ENCODE peak calls at places on chromosomes 5 and 9, in seven cellular contexts. T is CD4-positive, alpha-beta T cell; D is heart right ventricle; O is RWPE1; Z is AG10803; V is dorsolateral prefrontal cortex; C is tibial nerve. I is an unnamed sample.
A peak's percentile ranks its signal among the peaks of the same experiment; 100 is the strongest.

GRCh38 chr5:32489791-32490581 is 45.4 kb upstream of the ZFR start:
- DNase-seq in T (peak; percentile 68), D (peak; percentile 85), O (peak; percentile 64), Z (peak; percentile 87), V (peak; percentile 70), C (peak; percentile 67), I (peak; percentile 79)

GRCh38 chr5:153952057-153952456 is 86.7 kb downstream of the FAM114A2 start:
- DNase-seq in T (no peak), D (no peak), O (no peak), Z (no peak), V (no peak), C (no peak), I (no peak)

GRCh38 chr5:37738865-37739488 is 100.9 kb downstream of the GDNF start:
- DNase-seq in T (no peak), D (no peak), O (no peak), Z (no peak), V (no peak), C (no peak), I (no peak)

GRCh38 chr9:126320158-126320922 is 6.3 kb upstream of the MVB12B start:
- DNase-seq in T (no peak), D (no peak), O (no peak), Z (peak; percentile 3), V (no peak), C (no peak), I (peak; percentile 61)

GRCh38 chr5:172897691-172898512 is 61.3 kb upstream of the RPL26L1 start:
- DNase-seq in T (no peak), D (peak; percentile 55), O (no peak), Z (peak; percentile 94), V (no peak), C (no peak), I (peak; percentile 18)

GRCh38 chr9:98251554-98251953 is 3.9 kb downstream of the TBC1D2 start:
- DNase-seq in T (no peak), D (no peak), O (peak; percentile 98), Z (peak; percentile 58), V (no peak), C (no peak), I (no peak)

GRCh38 chr5:72346396-72346795 is 26.2 kb downstream of the PTCD2 start:
- DNase-seq in T (no peak), D (no peak), O (no peak), Z (no peak), V (no peak), C (no peak), I (no peak)

GRCh38 chr5:2748180-2748840 is 3.2 kb downstream of the IRX2 start:
- DNase-seq in T (no peak), D (no peak), O (no peak), Z (peak; percentile 11), V (no peak), C (no peak), I (no peak)

GRCh38 chr5:122972877-122973276 is 63.6 kb downstream of the PPIC start:
- DNase-seq in T (no peak), D (no peak), O (no peak), Z (peak; percentile 47), V (no peak), C (no peak), I (no peak)

GRCh38 chr5:98109561-98110006 is 663.9 kb upstream of the RGMB start:
- DNase-seq in T (no peak), D (no peak), O (peak; percentile 38), Z (peak; percentile 68), V (no peak), C (no peak), I (no peak)

GRCh38 chr5:138716456-138716924 is 36.7 kb upstream of the CTNNA1 start:
- DNase-seq in T (no peak), D (no peak), O (no peak), Z (no peak), V (no peak), C (no peak), I (no peak)

GRCh38 chr9:122334916-122335315 is 35.9 kb upstream of the PTGS1 start:
- DNase-seq in T (no peak), D (no peak), O (no peak), Z (no peak), V (no peak), C (no peak), I (no peak)

GRCh38 chr5:62647241-62647640 is 68.6 kb downstream of the LRRC70 start:
- DNase-seq in T (no peak), D (no peak), O (no peak), Z (no peak), V (no peak), C (no peak), I (no peak)

GRCh38 chr5:174523311-174524159 is 200.8 kb upstream of the MSX2 start:
- DNase-seq in T (no peak), D (no peak), O (no peak), Z (no peak), V (no peak), C (no peak), I (no peak)

GRCh38 chr9:89743576-89744254 is 138.9 kb downstream of the GADD45G start:
- DNase-seq in T (peak; percentile 48), D (no peak), O (no peak), Z (no peak), V (no peak), C (no peak), I (no peak)

GRCh38 chr5:26572486-26572885 is 465.9 kb downstream of the CDH9 start:
- DNase-seq in T (no peak), D (no peak), O (no peak), Z (no peak), V (no peak), C (no peak), I (no peak)

GRCh38 chr5:159878988-159879471 is 37.3 kb upstream of the ADRA1B start:
- DNase-seq in T (no peak), D (peak; percentile 64), O (peak; percentile 42), Z (peak; percentile 85), V (peak; percentile 68), C (peak; percentile 20), I (peak; percentile 18)

GRCh38 chr9:114275246-114275994 is 47.5 kb upstream of the ORM1 start:
- DNase-seq in T (no peak), D (no peak), O (peak; percentile 48), Z (no peak), V (no peak), C (peak; percentile 11), I (no peak)

GRCh38 chr5:171157775-171158174 is 151.3 kb upstream of the TLX3 start:
- DNase-seq in T (no peak), D (no peak), O (no peak), Z (no peak), V (no peak), C (no peak), I (no peak)

DNA sequence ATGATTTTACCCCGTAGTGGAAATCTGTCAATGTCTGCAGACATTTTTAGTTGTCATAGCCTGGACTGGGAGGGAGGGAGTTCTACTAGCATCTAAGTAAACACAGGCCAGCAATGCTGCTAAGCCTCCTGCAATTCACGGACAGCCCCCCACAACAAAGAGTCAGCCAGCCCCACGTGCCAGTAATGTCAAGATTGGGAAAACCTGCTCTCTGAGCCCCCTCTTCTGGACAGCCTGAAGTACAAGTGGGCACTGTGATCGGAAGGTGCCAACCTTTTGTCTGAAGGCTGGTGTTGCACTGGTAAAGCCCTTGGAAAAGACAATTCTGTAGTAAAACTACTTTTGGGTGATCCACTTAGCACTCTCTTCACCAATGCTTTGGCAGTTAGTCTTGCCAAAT is 154.5 kb downstream of the TARS1 start:
- DNase-seq in T (no peak), D (no peak), O (no peak), Z (no peak), V (no peak), C (no peak), I (no peak)
- TF ChIP-seq CTCF in T (no peak), D (peak; percentile 10), O (no peak), Z (no peak), V (no peak), C (no peak), I (no peak)

GRCh38 chr5:23208959-23209431 is 298.4 kb upstream of the PRDM9 start:
- DNase-seq in T (no peak), D (peak; percentile 5), O (peak; percentile 53), Z (no peak), V (no peak), C (no peak), I (peak; percentile 78)
- TF ChIP-seq CTCF in T (no peak), D (peak; percentile 67), O (peak; percentile 83), Z (peak; percentile 21), V (peak; percentile 46), C (no peak), I (peak; percentile 71)

GRCh38 chr5:178077751-178078150 is 35.6 kb upstream of the N4BP3 start:
- DNase-seq in T (no peak), D (no peak), O (no peak), Z (no peak), V (no peak), C (no peak), I (no peak)

GRCh38 chr5:178071108-178071507 is 42.2 kb upstream of the N4BP3 start:
- DNase-seq in T (no peak), D (no peak), O (no peak), Z (no peak), V (no peak), C (no peak), I (no peak)

GRCh38 chr5:178072749-178073148 is 40.6 kb upstream of the N4BP3 start:
- DNase-seq in T (no peak), D (no peak), O (no peak), Z (no peak), V (no peak), C (no peak), I (no peak)

GRCh38 chr5:178078197-178078995 is 34.9 kb upstream of the N4BP3 start:
- DNase-seq in T (no peak), D (no peak), O (peak; percentile 82), Z (peak; percentile 92), V (no peak), C (no peak), I (peak; percentile 26)

DNA sequence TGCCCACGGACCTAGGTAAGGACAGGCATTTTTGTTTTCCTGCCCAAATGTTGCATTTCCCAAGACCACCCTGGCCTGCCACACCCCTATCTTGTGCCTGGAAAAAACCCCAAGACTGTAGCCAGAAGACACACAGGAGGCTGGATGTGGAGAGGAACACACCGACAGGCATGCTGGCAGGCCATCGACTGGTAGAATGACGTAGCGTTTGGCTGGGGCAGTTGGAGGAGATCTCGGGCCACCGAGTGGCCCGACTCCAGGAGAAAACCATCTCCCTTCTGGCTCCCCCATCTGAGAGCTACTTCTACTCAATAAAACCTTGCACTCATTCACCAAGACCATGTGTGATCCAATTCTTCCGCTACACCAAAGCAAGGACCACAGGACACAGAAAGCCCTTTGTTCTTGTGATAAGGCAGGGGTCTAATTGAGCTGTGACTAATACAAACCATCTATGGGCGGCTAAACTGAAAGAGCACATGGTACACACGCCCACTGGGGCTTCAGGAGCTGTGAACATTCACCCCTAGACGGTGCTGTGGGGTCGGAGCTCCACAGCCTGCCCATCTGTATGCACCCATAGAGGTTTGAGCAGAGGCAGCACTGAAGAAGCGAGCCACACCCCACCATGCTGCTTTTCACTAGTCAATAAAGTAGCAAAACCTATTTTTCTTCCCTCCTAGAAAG is 38.9 kb upstream of the N4BP3 start:
- DNase-seq in T (no peak), D (no peak), O (no peak), Z (no peak), V (no peak), C (no peak), I (peak; percentile 50)
- TF ChIP-seq CTCF in T (no peak), D (no peak), O (no peak), Z (no peak), V (no peak), C (no peak), I (no peak)

DNA sequence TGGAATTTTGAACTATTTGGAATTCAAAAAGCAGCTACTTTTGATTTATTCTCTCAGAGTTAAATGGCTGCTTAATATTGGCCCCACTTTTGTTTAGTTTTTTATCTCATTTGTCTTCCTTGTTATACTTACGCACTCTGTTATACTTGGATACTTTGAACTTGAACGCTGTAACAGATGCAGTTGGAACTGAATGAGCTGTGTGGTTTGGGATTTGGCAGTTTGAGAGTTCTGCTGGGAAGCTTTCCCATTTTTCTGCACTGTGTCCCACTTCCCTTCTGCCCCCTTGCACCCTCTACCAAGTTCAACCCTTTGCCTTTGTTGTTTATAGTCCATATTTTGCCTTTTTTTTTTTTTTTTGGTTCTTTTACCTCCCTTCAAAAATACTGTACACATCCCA is 3.8 kb downstream of the RHOBTB3 start:
- DNase-seq in T (no peak), D (peak; percentile 43), O (no peak), Z (peak; percentile 65), V (no peak), C (no peak), I (no peak)
- TF ChIP-seq CTCF in T (no peak), D (no peak), O (no peak), Z (no peak), V (no peak), C (no peak), I (no peak)